ENCODE peak calls at places on chromosomes 16 and 17, in seven cellular contexts. I, D, F, A, M, W and U are unnamed samples.

GRCh38 chr17:10612957-10613744 is 44.0 kb downstream of the MYH3 start:
- DNase-seq in I (no peak), D (no peak), F (no peak), A (no peak), M (no peak), W (no peak), U (no peak)

GRCh38 chr16:28587386-28587785 is 9.5 kb downstream of the SULT1A2 start:
- DNase-seq in I (no peak), D (no peak), F (no peak), A (no peak), M (no peak), W (no peak), U (no peak)

GRCh38 chr16:46693598-46693997 is 4.1 kb downstream of the ORC6 start:
- DNase-seq in I (no peak), D (no peak), F (no peak), A (no peak), M (no peak), W (no peak), U (no peak)

GRCh38 chr16:74999683-75000480 is 1.1 kb downstream of the ZNRF1 start:
- DNase-seq in I (peak), D (peak), F (peak), A (no peak), M (no peak), W (peak), U (no peak)

GRCh38 chr16:86015606-86016005 is 116.6 kb downstream of the IRF8 start:
- DNase-seq in I (no peak), D (no peak), F (no peak), A (no peak), M (no peak), W (no peak), U (no peak)

GRCh38 chr16:23124315-23124714 is 24.9 kb downstream of the USP31 start:
- DNase-seq in I (no peak), D (peak), F (no peak), A (peak), M (no peak), W (peak), U (no peak)

GRCh38 chr16:17246974-17247718 is 223.6 kb downstream of the XYLT1 start:
- DNase-seq in I (no peak), D (no peak), F (no peak), A (no peak), M (no peak), W (no peak), U (no peak)

GRCh38 chr17:65314212-65314611 is 177.0 kb downstream of the RGS9 start:
- DNase-seq in I (no peak), D (no peak), F (no peak), A (no peak), M (no peak), W (no peak), U (no peak)

GRCh38 chr17:74670329-74670728 is 42.4 kb downstream of the CD300LF start:
- DNase-seq in I (no peak), D (no peak), F (no peak), A (no peak), M (no peak), W (no peak), U (no peak)

GRCh38 chr17:7083592-7083991 is 3.5 kb upstream of the CLEC10A start:
- DNase-seq in I (no peak), D (no peak), F (no peak), A (no peak), M (no peak), W (no peak), U (no peak)

GRCh38 chr16:89691231-89691985 is 4.9 kb downstream of the CDK10 start:
- DNase-seq in I (no peak), D (no peak), F (no peak), A (peak), M (no peak), W (no peak), U (no peak)

GRCh38 chr16:88901718-88902337 is 35.4 kb upstream of the PABPN1L start:
- DNase-seq in I (no peak), D (no peak), F (no peak), A (no peak), M (no peak), W (no peak), U (no peak)